ENCODE peak calls at places on chromosome 6, in four cellular contexts. A, U, O and Q are unnamed samples.
A peak's percentile ranks its signal among the peaks of the same experiment; 100 is the strongest.

GRCh38 chr6:2550247-2550646 is 200.5 kb downstream of the MYLK4 start:
- DNase-seq in U (no peak), O (no peak), A (no peak), Q (no peak)

GRCh38 chr6:53203483-53203882 is 54.8 kb upstream of the GCM1 start:
- DNase-seq in U (no peak), O (no peak), A (no peak), Q (no peak)

GRCh38 chr6:37021356-37022129 is 16.1 kb downstream of the FGD2 start:
- DNase-seq in U (no peak), A (no peak), O (peak; percentile 30), Q (peak; percentile 26)

GRCh38 chr6:139751179-139751578 is 376.7 kb upstream of the CITED2 start:
- DNase-seq in A (no peak), U (no peak), O (peak; percentile 87), Q (peak; percentile 88)

GRCh38 chr6:41286544-41287346 is at the start of gene TREM1:
- DNase-seq in O (peak; percentile 60), A (no peak), U (no peak), Q (peak; percentile 26)

GRCh38 chr6:137867685-137868509 is 838 bp downstream of the TNFAIP3 start:
- DNase-seq in O (no peak), A (no peak), U (no peak), Q (no peak)

GRCh38 chr6:71107935-71108420 is 151.1 kb upstream of the B3GAT2 start:
- DNase-seq in O (peak; percentile 43), U (no peak), A (no peak), Q (peak; percentile 34)

GRCh38 chr6:2695464-2696095 is 55.1 kb downstream of the MYLK4 start:
- DNase-seq in U (no peak), O (peak; percentile 23), A (no peak), Q (peak; percentile 22)

GRCh38 chr6:14275493-14275851 is 157.9 kb downstream of the CD83 start:
- DNase-seq in O (peak; percentile 5), U (no peak), A (no peak), Q (no peak)

GRCh38 chr6:74720923-74721322 is 484.9 kb downstream of the COL12A1 start:
- DNase-seq in O (no peak), U (no peak), A (no peak), Q (no peak)

GRCh38 chr6:81929828-81930227 is 177.3 kb upstream of the TENT5A start:
- DNase-seq in A (no peak), U (no peak), O (peak; percentile 12), Q (peak; percentile 31)